ENCODE peak calls at places on chromosomes 16 and 17, in ten cellular contexts. G is stimulated activated naive CD8-positive, alpha-beta T cell treated with anti-CD3 and anti-CD28 coated beads, Interleukin-15, amount 100 ng/mL, for 72 hours; Q is lung microvascular endothelial cell; T is fibroblast of pulmonary artery; E is PC-9; W is Right ventricle myocardium superior; F is Caki2; R is HS-5; U is iris pigment epithelial cell; A is AML-193. N is an unnamed sample.

GRCh38 chr17:1912146-1912545 is 82.3 kb downstream of the RPA1 start:
- DNase-seq in T (no peak), W (no peak), R (no peak), A (no peak), G (no peak), F (no peak), Q (no peak), U (no peak), E (no peak), N (no peak)

GRCh38 chr17:57714660-57715059 is 30.4 kb downstream of the CCDC182 start:
- DNase-seq in E (no peak), F (no peak), R (no peak), W (no peak), Q (no peak), A (no peak), T (no peak), U (no peak), G (no peak), N (no peak)

GRCh38 chr16:73043828-73044493 is 4.0 kb downstream of the ZFHX3 start:
- DNase-seq in U (peak), A (no peak), F (no peak), R (no peak), E (no peak), T (no peak), W (no peak), Q (no peak), G (no peak), N (no peak)

GRCh38 chr16:86565644-86566511 is 751 bp upstream of the FOXC2 start:
- DNase-seq in A (no peak), W (no peak), U (no peak), F (no peak), R (no peak), G (no peak), Q (no peak), T (no peak), E (no peak), N (no peak)

GRCh38 chr17:17548044-17548443 is 43.5 kb downstream of the PEMT start:
- DNase-seq in R (no peak), Q (no peak), G (no peak), F (no peak), T (no peak), U (no peak), E (no peak), W (peak), A (no peak), N (no peak)

GRCh38 chr17:64496348-64496785 is 487 bp downstream of the POLG2 start:
- DNase-seq in U (peak), G (no peak), Q (peak), F (no peak), A (peak), W (no peak), R (no peak), T (no peak), E (no peak), N (peak)

GRCh38 chr16:89495121-89495520 is 4.8 kb upstream of the ANKRD11 start:
- DNase-seq in R (no peak), U (peak), T (peak), Q (no peak), F (no peak), A (no peak), E (no peak), W (no peak), G (no peak), N (no peak)

GRCh38 chr17:17460038-17460437 is 16.8 kb upstream of the MED9 start:
- DNase-seq in G (no peak), Q (no peak), E (no peak), F (no peak), W (no peak), T (no peak), U (no peak), A (no peak), R (no peak), N (no peak)

GRCh38 chr17:49996495-49997255 is 1.7 kb upstream of the DLX3 start:
- DNase-seq in A (peak), F (peak), G (peak), E (peak), R (no peak), Q (peak), T (peak), U (no peak), W (peak), N (no peak)

GRCh38 chr16:48704710-48705109 is 94.7 kb upstream of the N4BP1 start:
- DNase-seq in T (no peak), E (no peak), A (no peak), Q (no peak), R (no peak), W (no peak), F (no peak), G (no peak), U (no peak), N (no peak)

GRCh38 chr17:48023408-48024148 is 14.0 kb downstream of the COPZ2 start:
- DNase-seq in F (peak), A (peak), G (peak), R (no peak), E (peak), U (no peak), T (peak), Q (peak), W (peak), N (no peak)

GRCh38 chr17:1414001-1414574 is 14.1 kb upstream of the YWHAE start:
- DNase-seq in E (no peak), A (no peak), R (no peak), W (no peak), T (no peak), Q (no peak), G (no peak), F (no peak), U (no peak), N (no peak)

GRCh38 chr16:87653234-87653633 is 50.9 kb downstream of the JPH3 start:
- DNase-seq in U (peak), F (no peak), A (no peak), T (peak), G (no peak), R (no peak), Q (peak), W (no peak), E (no peak), N (no peak)

GRCh38 chr17:57537524-57538410 is 207.3 kb downstream of the CCDC182 start:
- DNase-seq in R (no peak), F (no peak), G (no peak), T (peak), Q (peak), A (no peak), U (no peak), E (no peak), W (no peak), N (no peak)

GRCh38 chr16:88482630-88483391 is 29.7 kb downstream of the ZFPM1 start:
- DNase-seq in Q (no peak), W (no peak), U (no peak), A (no peak), G (no peak), F (peak), R (no peak), E (no peak), T (no peak), N (no peak)

GRCh38 chr16:80923356-80923755 is 83.3 kb downstream of the CMC2 start:
- DNase-seq in U (no peak), A (no peak), G (no peak), E (no peak), T (no peak), Q (no peak), W (no peak), R (no peak), F (no peak), N (no peak)

GRCh38 chr16:89738538-89739317 is 17.4 kb downstream of the ZNF276 start:
- DNase-seq in W (no peak), G (no peak), A (no peak), Q (no peak), E (no peak), F (no peak), U (no peak), R (no peak), T (no peak), N (no peak)

GRCh38 chr16:10039220-10040096 is 142.8 kb downstream of the GRIN2A start:
- DNase-seq in A (no peak), G (no peak), Q (no peak), F (no peak), R (no peak), T (no peak), E (no peak), W (no peak), U (no peak), N (no peak)

GRCh38 chr16:649646-650045 is 481 bp downstream of the WDR90 start:
- DNase-seq in G (no peak), W (no peak), F (no peak), A (no peak), Q (no peak), U (no peak), T (no peak), R (no peak), E (no peak), N (no peak)

GRCh38 chr17:19647697-19648474 is 665 bp upstream of the ALDH3A2 start:
- DNase-seq in G (no peak), R (peak), U (peak), Q (peak), F (peak), A (peak), T (peak), W (peak), E (peak), N (no peak)

GRCh38 chr16:10180771-10181163 is 1.5 kb downstream of the GRIN2A start:
- DNase-seq in G (peak), R (no peak), A (no peak), Q (peak), T (peak), F (no peak), W (peak), E (no peak), U (no peak), N (no peak)

GRCh38 chr17:77601054-77601979 is 357.2 kb upstream of the TNRC6C start:
- DNase-seq in A (no peak), U (no peak), G (no peak), E (no peak), R (no peak), Q (no peak), F (no peak), W (peak), T (no peak), N (no peak)

GRCh38 chr17:44602970-44603369 is 45.7 kb downstream of the FZD2 start:
- DNase-seq in G (no peak), Q (no peak), T (no peak), E (no peak), R (no peak), A (no peak), F (no peak), W (no peak), U (no peak), N (no peak)

GRCh38 chr17:1228752-1229353 is 41.4 kb upstream of the BHLHA9 start:
- DNase-seq in T (no peak), R (no peak), F (no peak), A (no peak), E (no peak), U (no peak), G (peak), Q (no peak), W (no peak), N (no peak)